ENCODE peak calls at places on chromosome 20, in four cellular contexts. J is brain microvascular endothelial cell; T is activated CD4-positive, alpha-beta T cell treated with anti-CD3 and anti-CD28 coated beads, Interleukin-2, amount 50 U/mL, for 1 hour; C is T-helper 2 cell. B is an unnamed sample.
A peak's percentile ranks its signal among the peaks of the same experiment; 100 is the strongest.

GRCh38 chr20:43138061-43138860 is 51.4 kb downstream of the PTPRT start:
- DNase-seq in C (no peak), T (no peak), J (no peak), B (no peak)

GRCh38 chr20:56573989-56574388 is 40.9 kb downstream of the FAM209B start:
- DNase-seq in C (no peak), J (no peak), T (no peak), B (no peak)

GRCh38 chr20:41275181-41275793 is 42.2 kb downstream of the ZHX3 start:
- DNase-seq in C (no peak), T (no peak), J (peak; percentile 61), B (no peak)

GRCh38 chr20:22389836-22390542 is 194.4 kb downstream of the FOXA2 start:
- DNase-seq in T (no peak), C (no peak), J (no peak), B (no peak)

GRCh38 chr20:25278636-25279361 is 30.9 kb downstream of the PYGB start:
- DNase-seq in J (no peak), C (no peak), T (no peak), B (no peak)

GRCh38 chr20:22474215-22474614 is 110.2 kb downstream of the FOXA2 start:
- DNase-seq in T (no peak), J (no peak), C (no peak), B (no peak)

GRCh38 chr20:5172167-5172586 is 45.4 kb downstream of the CDS2 start:
- DNase-seq in C (no peak), T (no peak), J (no peak), B (no peak)

GRCh38 chr20:10863337-10864060 is 189.7 kb upstream of the JAG1 start:
- DNase-seq in J (peak; percentile 79), T (no peak), C (no peak), B (no peak)

GRCh38 chr20:46034039-46034438 is 5.0 kb downstream of the SLC12A5 start:
- DNase-seq in J (no peak), C (no peak), T (no peak), B (no peak)

GRCh38 chr20:46312075-46312944 is 4.0 kb upstream of the CDH22 start:
- DNase-seq in T (no peak), C (no peak), J (no peak), B (peak; percentile 11)

GRCh38 chr20:61833807-61834610 is 231.7 kb downstream of the TAF4 start:
- DNase-seq in C (no peak), J (no peak), T (no peak), B (no peak)

GRCh38 chr20:8362457-8362856 is 230.4 kb downstream of the PLCB1 start:
- DNase-seq in C (no peak), T (no peak), J (no peak), B (no peak)

GRCh38 chr20:3658019-3658707 is 5.0 kb downstream of the GFRA4 start:
- DNase-seq in J (no peak), T (no peak), C (no peak), B (no peak)

GRCh38 chr20:54103067-54103761 is 32.8 kb upstream of the BCAS1 start:
- DNase-seq in J (peak; percentile 78), T (peak; percentile 71), C (peak; percentile 64), B (peak; percentile 63)

GRCh38 chr20:46587986-46588385 is 37.5 kb upstream of the OCSTAMP start:
- DNase-seq in J (no peak), C (no peak), T (no peak), B (no peak)

GRCh38 chr20:57716202-57716601 is 6.4 kb upstream of the PMEPA1 start:
- DNase-seq in T (no peak), C (no peak), J (peak; percentile 49), B (no peak)

GRCh38 chr20:33653218-33653899 is 8.8 kb upstream of the C20orf144 start:
- DNase-seq in C (no peak), J (no peak), T (no peak), B (peak; percentile 38)

GRCh38 chr20:2750343-2751251 is 49.8 kb downstream of the CPXM1 start:
- DNase-seq in T (no peak), J (peak; percentile 12), C (no peak), B (no peak)

GRCh38 chr20:10469599-10469998 is 34.5 kb downstream of the SLX4IP start:
- DNase-seq in J (peak; percentile 88), C (no peak), T (no peak), B (no peak)

GRCh38 chr20:64056639-64056888 is 6.4 kb upstream of the TCEA2 start:
- DNase-seq in T (no peak), J (no peak), C (no peak), B (no peak)

GRCh38 chr20:31833130-31833930 is 12.1 kb downstream of the FOXS1 start:
- DNase-seq in T (peak; percentile 56), J (peak; percentile 48), C (peak; percentile 54), B (peak; percentile 48)

GRCh38 chr20:48489046-48489463 is 338.7 kb downstream of the PREX1 start:
- DNase-seq in J (no peak), C (no peak), T (no peak), B (no peak)

GRCh38 chr20:16671753-16672152 is 58.1 kb upstream of the SNRPB2 start:
- DNase-seq in C (no peak), T (no peak), J (no peak), B (no peak)

GRCh38 chr20:52972190-52972937 is at the start of gene TSHZ2:
- DNase-seq in C (peak; percentile 49), T (peak; percentile 59), J (peak; percentile 0), B (no peak)

GRCh38 chr20:51569815-51570741 is 27.6 kb upstream of the NFATC2 start:
- DNase-seq in J (peak; percentile 57), T (no peak), C (no peak), B (no peak)

GRCh38 chr20:38859070-38859690 is 53.7 kb downstream of the PPP1R16B start:
- DNase-seq in J (no peak), C (no peak), T (peak; percentile 34), B (peak; percentile 65)

GRCh38 chr20:19806806-19807691 is 49.0 kb downstream of the RIN2 start:
- DNase-seq in T (no peak), J (no peak), C (no peak), B (no peak)

GRCh38 chr20:9608639-9609440 is 94.5 kb downstream of the LAMP5 start:
- DNase-seq in T (no peak), J (no peak), C (no peak), B (no peak)

GRCh38 chr20:50054626-50055511 is 58.1 kb downstream of the UBE2V1 start:
- DNase-seq in C (no peak), T (no peak), J (no peak), B (no peak)

GRCh38 chr20:57507477-57507876 is 17.5 kb downstream of the CTCFL start:
- DNase-seq in T (no peak), J (no peak), C (no peak), B (no peak)

GRCh38 chr20:5729348-5729747 is 20.9 kb upstream of the SHLD1 start:
- DNase-seq in J (no peak), C (no peak), T (no peak), B (no peak)

GRCh38 chr20:33915726-33916331 is 77.9 kb upstream of the RALY start:
- DNase-seq in C (peak; percentile 41), T (peak; percentile 57), J (no peak), B (peak; percentile 29)

GRCh38 chr20:41205313-41205712 is 68.0 kb downstream of the PLCG1 start:
- DNase-seq in T (no peak), J (no peak), C (no peak), B (no peak)